ENCODE peak calls at places on chromosome 3, in nine cellular contexts. One of them, this sample, is unnamed. For H3K4me1, the result is how much of the 10 kb centered on the place peaks cover.

GRCh38 chr3:127368186-127369032 is 80.6 kb upstream of the PRR20G start:
- DNase-seq in A549: no peak
- DNase-seq in CD8-positive, alpha-beta memory T cell: no peak
- DNase-seq in mammary epithelial cell: no peak
- DNase-seq in neural progenitor cell: peak
- DNase-seq in CD4-positive, CD25-positive, alpha-beta regulatory T cell: no peak
- DNase-seq in OCI-LY7: no peak
- DNase-seq in PC-9: no peak
- DNase-seq in astrocyte: no peak
- DNase-seq in this sample: no peak

GRCh38 chr3:107085261-107085660 is 292.0 kb upstream of the CCDC54 start:
- DNase-seq in neural progenitor cell: no peak
- DNase-seq in OCI-LY7: no peak
- DNase-seq in CD4-positive, CD25-positive, alpha-beta regulatory T cell: no peak
- DNase-seq in PC-9: no peak
- DNase-seq in CD8-positive, alpha-beta memory T cell: no peak
- DNase-seq in A549: no peak
- DNase-seq in mammary epithelial cell: no peak
- DNase-seq in astrocyte: peak
- DNase-seq in this sample: no peak

GRCh38 chr3:15612001-15612400 is 10.5 kb downstream of the BTD start:
- DNase-seq in OCI-LY7: no peak
- DNase-seq in CD8-positive, alpha-beta memory T cell: no peak
- DNase-seq in PC-9: no peak
- DNase-seq in mammary epithelial cell: no peak
- DNase-seq in A549: no peak
- DNase-seq in CD4-positive, CD25-positive, alpha-beta regulatory T cell: no peak
- DNase-seq in astrocyte: no peak
- DNase-seq in neural progenitor cell: no peak
- DNase-seq in this sample: no peak

GRCh38 chr3:146953523-146954125 is 348.5 kb upstream of the PLSCR5 start:
- DNase-seq in astrocyte: peak
- DNase-seq in CD4-positive, CD25-positive, alpha-beta regulatory T cell: no peak
- DNase-seq in CD8-positive, alpha-beta memory T cell: no peak
- DNase-seq in neural progenitor cell: peak
- DNase-seq in OCI-LY7: no peak
- DNase-seq in PC-9: no peak
- DNase-seq in mammary epithelial cell: no peak
- DNase-seq in A549: no peak
- DNase-seq in this sample: no peak

GRCh38 chr3:133540896-133541674 is 32.4 kb upstream of the CDV3 start:
- DNase-seq in mammary epithelial cell: peak
- DNase-seq in OCI-LY7: no peak
- DNase-seq in A549: peak
- DNase-seq in neural progenitor cell: no peak
- DNase-seq in CD4-positive, CD25-positive, alpha-beta regulatory T cell: no peak
- DNase-seq in CD8-positive, alpha-beta memory T cell: no peak
- DNase-seq in PC-9: peak
- DNase-seq in astrocyte: no peak
- DNase-seq in this sample: no peak

GRCh38 chr3:30319713-30320112 is 286.7 kb upstream of the TGFBR2 start:
- DNase-seq in CD8-positive, alpha-beta memory T cell: peak
- DNase-seq in PC-9: peak
- DNase-seq in astrocyte: no peak
- DNase-seq in mammary epithelial cell: peak
- DNase-seq in CD4-positive, CD25-positive, alpha-beta regulatory T cell: peak
- DNase-seq in neural progenitor cell: peak
- DNase-seq in OCI-LY7: peak
- DNase-seq in A549: peak
- DNase-seq in this sample: no peak

GRCh38 chr3:185253645-185254410 is at the start of gene EHHADH:
- DNase-seq in OCI-LY7: no peak
- DNase-seq in neural progenitor cell: peak
- DNase-seq in CD4-positive, CD25-positive, alpha-beta regulatory T cell: peak
- DNase-seq in PC-9: peak
- DNase-seq in CD8-positive, alpha-beta memory T cell: peak
- DNase-seq in A549: peak
- DNase-seq in mammary epithelial cell: peak
- DNase-seq in astrocyte: peak
- DNase-seq in this sample: peak

GRCh38 chr3:198071602-198072285 is 111.7 kb downstream of the LMLN start:
- DNase-seq in astrocyte: peak
- DNase-seq in CD8-positive, alpha-beta memory T cell: no peak
- DNase-seq in OCI-LY7: no peak
- DNase-seq in A549: peak
- DNase-seq in PC-9: peak
- DNase-seq in mammary epithelial cell: peak
- DNase-seq in neural progenitor cell: peak
- DNase-seq in CD4-positive, CD25-positive, alpha-beta regulatory T cell: no peak
- DNase-seq in this sample: no peak

GRCh38 chr3:66236281-66236680 is 15.5 kb downstream of the SLC25A26 start:
- DNase-seq in OCI-LY7: peak
- DNase-seq in A549: no peak
- DNase-seq in PC-9: no peak
- DNase-seq in astrocyte: no peak
- DNase-seq in neural progenitor cell: peak
- DNase-seq in mammary epithelial cell: no peak
- DNase-seq in CD8-positive, alpha-beta memory T cell: no peak
- DNase-seq in CD4-positive, CD25-positive, alpha-beta regulatory T cell: no peak
- DNase-seq in this sample: no peak

GRCh38 chr3:12755754-12756153 is 3.3 kb downstream of the TMEM40 start:
- DNase-seq in A549: no peak
- DNase-seq in neural progenitor cell: no peak
- DNase-seq in OCI-LY7: no peak
- DNase-seq in CD4-positive, CD25-positive, alpha-beta regulatory T cell: no peak
- DNase-seq in astrocyte: no peak
- DNase-seq in PC-9: no peak
- DNase-seq in mammary epithelial cell: no peak
- DNase-seq in CD8-positive, alpha-beta memory T cell: no peak
- DNase-seq in this sample: no peak

GRCh38 chr3:153967260-153967659 is 153.9 kb upstream of the ARHGEF26 start:
- DNase-seq in A549: no peak
- DNase-seq in CD8-positive, alpha-beta memory T cell: no peak
- DNase-seq in PC-9: no peak
- DNase-seq in mammary epithelial cell: no peak
- DNase-seq in neural progenitor cell: no peak
- DNase-seq in OCI-LY7: no peak
- DNase-seq in CD4-positive, CD25-positive, alpha-beta regulatory T cell: no peak
- DNase-seq in astrocyte: no peak
- DNase-seq in this sample: no peak

GRCh38 chr3:43338295-43338694 is 52.0 kb downstream of the SNRK start:
- DNase-seq in A549: no peak
- DNase-seq in neural progenitor cell: no peak
- DNase-seq in mammary epithelial cell: peak
- DNase-seq in OCI-LY7: peak
- DNase-seq in PC-9: no peak
- DNase-seq in CD8-positive, alpha-beta memory T cell: no peak
- DNase-seq in CD4-positive, CD25-positive, alpha-beta regulatory T cell: peak
- DNase-seq in astrocyte: peak
- DNase-seq in this sample: no peak

GRCh38 chr3:13580256-13581023 is 31.5 kb downstream of the FBLN2 start:
- DNase-seq in CD8-positive, alpha-beta memory T cell: no peak
- DNase-seq in OCI-LY7: no peak
- DNase-seq in PC-9: peak
- DNase-seq in mammary epithelial cell: peak
- DNase-seq in A549: no peak
- DNase-seq in CD4-positive, CD25-positive, alpha-beta regulatory T cell: no peak
- DNase-seq in astrocyte: no peak
- DNase-seq in neural progenitor cell: no peak
- DNase-seq in this sample: no peak

GRCh38 chr3:149969110-149969944 is 1.4 kb downstream of the PFN2 start:
- DNase-seq in neural progenitor cell: peak
- DNase-seq in mammary epithelial cell: peak
- DNase-seq in PC-9: peak
- DNase-seq in CD4-positive, CD25-positive, alpha-beta regulatory T cell: no peak
- DNase-seq in CD8-positive, alpha-beta memory T cell: no peak
- DNase-seq in OCI-LY7: no peak
- DNase-seq in astrocyte: peak
- DNase-seq in A549: peak
- DNase-seq in this sample: no peak

GRCh38 chr3:72320911-72321385 is 527.3 kb downstream of the SHQ1 start:
- DNase-seq in PC-9: no peak
- DNase-seq in astrocyte: no peak
- DNase-seq in neural progenitor cell: no peak
- DNase-seq in A549: no peak
- DNase-seq in mammary epithelial cell: no peak
- DNase-seq in CD4-positive, CD25-positive, alpha-beta regulatory T cell: no peak
- DNase-seq in OCI-LY7: no peak
- DNase-seq in CD8-positive, alpha-beta memory T cell: no peak
- DNase-seq in this sample: no peak

GRCh38 chr3:67863869-67864268 is 209.5 kb upstream of the SUCLG2 start:
- DNase-seq in astrocyte: no peak
- DNase-seq in A549: peak
- DNase-seq in PC-9: no peak
- DNase-seq in mammary epithelial cell: no peak
- DNase-seq in CD8-positive, alpha-beta memory T cell: no peak
- DNase-seq in CD4-positive, CD25-positive, alpha-beta regulatory T cell: no peak
- DNase-seq in neural progenitor cell: peak
- DNase-seq in OCI-LY7: peak
- DNase-seq in this sample: no peak

DNA sequence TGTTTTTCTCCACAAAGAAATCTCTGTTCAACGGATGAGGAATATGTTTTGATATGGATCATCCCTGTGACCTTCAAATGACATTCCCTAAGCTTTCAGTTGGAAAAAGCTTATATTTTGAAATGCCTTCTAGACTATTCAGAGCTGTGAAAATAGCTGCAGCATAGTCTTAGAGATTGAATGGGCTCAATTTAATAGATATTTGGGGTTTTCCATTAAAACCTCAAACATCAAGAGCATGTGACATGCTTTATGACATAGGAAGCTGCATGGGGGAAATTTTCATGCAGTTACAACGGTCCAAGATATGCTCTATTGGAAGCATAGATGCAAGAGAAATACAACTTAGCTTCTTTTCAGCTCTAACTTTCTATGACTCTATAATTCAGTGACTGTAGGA is 102.8 kb downstream of the LSAMP start:
- DNase-seq in PC-9: no peak
- DNase-seq in neural progenitor cell: no peak
- DNase-seq in CD4-positive, CD25-positive, alpha-beta regulatory T cell: no peak
- DNase-seq in mammary epithelial cell: no peak
- DNase-seq in CD8-positive, alpha-beta memory T cell: no peak
- DNase-seq in astrocyte: no peak
- DNase-seq in A549: no peak
- DNase-seq in OCI-LY7: no peak
- DNase-seq in this sample: no peak
- H3K4me1 ChIP-seq in PC-9: under half
- H3K4me1 ChIP-seq in neural progenitor cell: under half
- H3K4me1 ChIP-seq in CD4-positive, CD25-positive, alpha-beta regulatory T cell: under half
- H3K4me1 ChIP-seq in mammary epithelial cell: under half
- H3K4me1 ChIP-seq in CD8-positive, alpha-beta memory T cell: under half
- H3K4me1 ChIP-seq in astrocyte: under half
- H3K4me1 ChIP-seq in A549: under half
- H3K4me1 ChIP-seq in OCI-LY7: under half
- H3K4me1 ChIP-seq in this sample: under half

DNA sequence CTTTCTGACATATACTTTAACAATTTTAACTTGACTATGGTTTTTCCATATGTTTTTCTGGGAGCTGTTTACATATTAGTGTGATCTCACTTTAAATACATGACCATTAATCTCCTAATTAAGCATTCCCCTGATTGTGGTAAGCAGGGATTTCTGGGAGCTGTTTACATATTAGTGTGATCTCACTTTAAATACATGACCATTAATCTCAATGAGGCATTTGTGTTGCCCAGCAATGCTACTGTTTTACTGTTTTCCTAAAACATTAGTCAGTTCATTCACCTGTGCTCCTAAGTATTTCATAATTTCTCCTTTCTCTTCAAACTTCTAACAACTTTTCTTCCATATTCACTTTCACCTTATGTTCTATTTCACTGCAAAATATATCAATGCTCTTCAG is 3.6 kb upstream of the GRAMD1C start:
- DNase-seq in astrocyte: peak
- DNase-seq in mammary epithelial cell: peak
- DNase-seq in PC-9: peak
- DNase-seq in OCI-LY7: no peak
- DNase-seq in A549: no peak
- DNase-seq in neural progenitor cell: no peak
- DNase-seq in CD4-positive, CD25-positive, alpha-beta regulatory T cell: no peak
- DNase-seq in CD8-positive, alpha-beta memory T cell: no peak
- DNase-seq in this sample: no peak
- H3K4me1 ChIP-seq in astrocyte: under half
- H3K4me1 ChIP-seq in mammary epithelial cell: under half
- H3K4me1 ChIP-seq in PC-9: under half
- H3K4me1 ChIP-seq in OCI-LY7: under half
- H3K4me1 ChIP-seq in A549: under half
- H3K4me1 ChIP-seq in neural progenitor cell: under half
- H3K4me1 ChIP-seq in CD4-positive, CD25-positive, alpha-beta regulatory T cell: under half
- H3K4me1 ChIP-seq in CD8-positive, alpha-beta memory T cell: under half
- H3K4me1 ChIP-seq in this sample: under half

DNA sequence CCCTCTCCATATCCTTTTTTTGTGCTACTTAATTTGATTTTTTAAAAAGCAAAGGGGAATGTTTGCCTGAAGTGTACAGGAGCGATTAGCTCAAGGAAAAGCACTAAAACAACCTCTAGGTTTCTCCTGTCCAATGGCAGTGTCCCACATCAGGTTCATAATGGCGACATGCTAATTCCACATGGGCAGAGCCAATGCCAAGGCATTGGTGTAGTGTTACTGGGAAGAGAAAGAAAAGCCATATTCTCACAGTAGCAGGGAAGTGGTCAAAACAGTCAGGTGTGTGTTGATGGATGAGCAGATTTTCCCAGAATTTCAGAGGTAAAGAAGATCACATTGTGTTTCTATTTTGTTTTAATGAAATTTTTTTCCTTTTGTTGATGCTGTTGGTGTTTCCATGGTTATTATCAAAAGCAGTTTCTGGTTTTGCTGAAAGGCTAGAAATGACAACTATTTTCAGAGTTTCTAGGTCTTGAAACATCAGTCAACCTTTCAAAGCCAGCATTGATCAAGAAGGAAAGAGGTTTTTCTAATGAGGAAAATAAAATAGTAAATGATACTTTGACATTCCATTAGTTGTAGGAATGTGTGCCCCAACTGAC is 65.2 kb downstream of the FNDC3B start:
- DNase-seq in CD4-positive, CD25-positive, alpha-beta regulatory T cell: no peak
- DNase-seq in CD8-positive, alpha-beta memory T cell: no peak
- DNase-seq in neural progenitor cell: peak
- DNase-seq in OCI-LY7: no peak
- DNase-seq in mammary epithelial cell: peak
- DNase-seq in PC-9: no peak
- DNase-seq in astrocyte: peak
- DNase-seq in A549: no peak
- DNase-seq in this sample: no peak
- H3K4me1 ChIP-seq in CD4-positive, CD25-positive, alpha-beta regulatory T cell: half or more
- H3K4me1 ChIP-seq in CD8-positive, alpha-beta memory T cell: half or more
- H3K4me1 ChIP-seq in neural progenitor cell: under half
- H3K4me1 ChIP-seq in OCI-LY7: half or more
- H3K4me1 ChIP-seq in mammary epithelial cell: half or more
- H3K4me1 ChIP-seq in PC-9: under half
- H3K4me1 ChIP-seq in astrocyte: under half
- H3K4me1 ChIP-seq in A549: half or more
- H3K4me1 ChIP-seq in this sample: under half

DNA sequence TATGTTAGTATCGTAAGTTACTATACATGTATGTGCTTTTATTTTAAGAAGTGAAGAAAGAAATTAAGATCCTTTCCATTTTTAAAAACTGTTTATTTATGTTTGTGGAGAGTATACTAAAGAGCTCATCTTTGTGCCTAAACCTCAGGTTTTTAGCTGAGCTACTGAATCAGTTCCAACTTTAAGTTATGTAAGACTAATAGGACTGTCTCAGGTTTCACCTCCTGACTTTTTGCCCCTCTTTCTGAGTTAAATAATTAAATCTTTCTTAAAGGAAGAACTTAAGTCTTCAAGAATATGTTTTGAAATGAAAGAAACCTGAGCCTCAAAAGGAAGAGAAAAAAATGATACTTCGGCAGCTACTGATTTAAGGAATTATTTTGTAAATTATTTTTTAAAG is 2.6 kb downstream of the SLMAP start:
- DNase-seq in A549: no peak
- DNase-seq in mammary epithelial cell: no peak
- DNase-seq in CD8-positive, alpha-beta memory T cell: no peak
- DNase-seq in OCI-LY7: no peak
- DNase-seq in astrocyte: no peak
- DNase-seq in CD4-positive, CD25-positive, alpha-beta regulatory T cell: no peak
- DNase-seq in PC-9: peak
- DNase-seq in neural progenitor cell: no peak
- DNase-seq in this sample: no peak
- H3K4me1 ChIP-seq in A549: under half
- H3K4me1 ChIP-seq in mammary epithelial cell: under half
- H3K4me1 ChIP-seq in CD8-positive, alpha-beta memory T cell: under half
- H3K4me1 ChIP-seq in OCI-LY7: under half
- H3K4me1 ChIP-seq in astrocyte: under half
- H3K4me1 ChIP-seq in CD4-positive, CD25-positive, alpha-beta regulatory T cell: half or more
- H3K4me1 ChIP-seq in PC-9: under half
- H3K4me1 ChIP-seq in neural progenitor cell: under half
- H3K4me1 ChIP-seq in this sample: under half

This sample was measured in effector memory CD4-positive, alpha-beta T cell.